ENCODE peak calls at places on chromosomes 5 and 9, in five cellular contexts. One of them, this sample, is unnamed.

GRCh38 chr9:30711591-30711990 is 1672.9 kb upstream of the ACO1 start:
- DNase-seq in progenitor cell of endocrine pancreas: no peak
- DNase-seq in uterus: no peak
- DNase-seq in type B pancreatic cell: no peak
- DNase-seq in DND-41: no peak
- DNase-seq in this sample: no peak

GRCh38 chr5:175796536-175797499 is 74.6 kb upstream of the CPLX2 start:
- DNase-seq in progenitor cell of endocrine pancreas: peak; percentile 94
- DNase-seq in uterus: peak; percentile 38
- DNase-seq in type B pancreatic cell: peak; percentile 95
- DNase-seq in DND-41: peak; percentile 16
- DNase-seq in this sample: peak; percentile 77

GRCh38 chr5:149262315-149262714 is 9.3 kb upstream of the AFAP1L1 start:
- DNase-seq in progenitor cell of endocrine pancreas: no peak
- DNase-seq in uterus: no peak
- DNase-seq in type B pancreatic cell: no peak
- DNase-seq in DND-41: no peak
- DNase-seq in this sample: no peak

GRCh38 chr9:121242219-121242954 is 25.6 kb upstream of the GSN start:
- DNase-seq in progenitor cell of endocrine pancreas: no peak
- DNase-seq in uterus: no peak
- DNase-seq in type B pancreatic cell: no peak
- DNase-seq in DND-41: no peak
- DNase-seq in this sample: no peak

GRCh38 chr5:161600156-161600555 is 53.6 kb upstream of the GABRB2 start:
- DNase-seq in progenitor cell of endocrine pancreas: no peak
- DNase-seq in uterus: no peak
- DNase-seq in type B pancreatic cell: no peak
- DNase-seq in DND-41: no peak
- DNase-seq in this sample: no peak

GRCh38 chr9:13705913-13706312 is 426.4 kb upstream of the MPDZ start:
- DNase-seq in progenitor cell of endocrine pancreas: no peak
- DNase-seq in uterus: peak; percentile 42
- DNase-seq in type B pancreatic cell: no peak
- DNase-seq in DND-41: no peak
- DNase-seq in this sample: no peak

GRCh38 chr5:61450880-61451279 is 118.8 kb downstream of the ZSWIM6 start:
- DNase-seq in progenitor cell of endocrine pancreas: no peak
- DNase-seq in uterus: no peak
- DNase-seq in type B pancreatic cell: no peak
- DNase-seq in DND-41: no peak
- DNase-seq in this sample: no peak

GRCh38 chr9:71506821-71507220 is 261.5 kb downstream of the CEMIP2 start:
- DNase-seq in progenitor cell of endocrine pancreas: no peak
- DNase-seq in uterus: no peak
- DNase-seq in type B pancreatic cell: no peak
- DNase-seq in DND-41: no peak
- DNase-seq in this sample: no peak

GRCh38 chr9:84874583-84874982 is 205.1 kb downstream of the NTRK2 start:
- DNase-seq in progenitor cell of endocrine pancreas: no peak
- DNase-seq in uterus: no peak
- DNase-seq in type B pancreatic cell: no peak
- DNase-seq in DND-41: peak; percentile 15
- DNase-seq in this sample: no peak

GRCh38 chr5:149767278-149767550 is 37.1 kb downstream of the PPARGC1B start:
- DNase-seq in progenitor cell of endocrine pancreas: no peak
- DNase-seq in uterus: no peak
- DNase-seq in type B pancreatic cell: no peak
- DNase-seq in DND-41: no peak
- DNase-seq in this sample: no peak

GRCh38 chr9:134243778-134244467 is 79.6 kb upstream of the RNU6ATAC start:
- DNase-seq in progenitor cell of endocrine pancreas: no peak
- DNase-seq in uterus: no peak
- DNase-seq in type B pancreatic cell: no peak
- DNase-seq in DND-41: no peak
- DNase-seq in this sample: no peak

GRCh38 chr5:156186760-156187159 is 140.2 kb upstream of the SGCD start:
- DNase-seq in progenitor cell of endocrine pancreas: no peak
- DNase-seq in uterus: no peak
- DNase-seq in type B pancreatic cell: no peak
- DNase-seq in DND-41: no peak
- DNase-seq in this sample: no peak

GRCh38 chr9:14846871-14847311 is 63.3 kb downstream of the FREM1 start:
- DNase-seq in progenitor cell of endocrine pancreas: peak; percentile 22
- DNase-seq in uterus: peak; percentile 28
- DNase-seq in type B pancreatic cell: peak; percentile 71
- DNase-seq in DND-41: peak; percentile 80
- DNase-seq in this sample: peak; percentile 91

GRCh38 chr5:56853710-56854109 is 38.4 kb downstream of the MAP3K1 start:
- DNase-seq in progenitor cell of endocrine pancreas: no peak
- DNase-seq in uterus: no peak
- DNase-seq in type B pancreatic cell: no peak
- DNase-seq in DND-41: no peak
- DNase-seq in this sample: no peak

DNA sequence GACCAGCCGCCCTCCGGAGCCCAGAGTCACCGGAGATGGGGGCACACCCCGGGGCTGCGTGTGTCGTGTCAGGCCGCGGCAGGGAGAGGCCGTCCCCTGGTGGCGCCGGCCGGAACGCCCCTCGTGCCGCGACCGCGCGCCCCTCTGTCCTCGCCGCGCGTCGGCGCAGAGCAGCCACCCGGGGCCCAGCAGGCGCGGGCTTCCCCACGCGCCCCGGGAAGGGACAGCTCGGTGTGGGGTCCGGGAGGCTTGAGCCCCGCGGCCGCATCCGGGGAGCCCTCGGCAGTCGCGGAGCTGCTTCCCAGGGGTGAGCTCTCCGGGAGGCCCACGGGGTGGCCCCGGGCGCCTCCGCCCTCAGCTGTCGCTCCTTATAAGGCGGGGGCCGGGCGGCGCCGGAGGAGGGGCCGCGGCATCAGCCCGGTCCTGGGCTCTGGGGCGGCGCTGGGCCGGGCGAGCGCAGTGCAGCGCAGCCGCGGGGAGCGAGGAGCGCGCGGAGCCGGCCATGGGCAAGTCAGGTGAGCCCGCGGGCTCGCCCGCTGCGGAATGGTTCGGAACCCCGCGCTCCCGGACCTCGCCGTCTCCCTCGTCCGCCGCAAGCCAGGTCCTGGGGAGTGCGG is at the start of gene GLIPR2:
- DNase-seq in progenitor cell of endocrine pancreas: peak; percentile 47
- DNase-seq in uterus: peak; percentile 83
- DNase-seq in type B pancreatic cell: no peak
- DNase-seq in DND-41: peak; percentile 70
- DNase-seq in this sample: peak; percentile 71
- TF ChIP-seq CTCF in progenitor cell of endocrine pancreas: peak; percentile 60
- TF ChIP-seq CTCF in uterus: peak; percentile 43
- TF ChIP-seq CTCF in type B pancreatic cell: peak; percentile 67
- TF ChIP-seq CTCF in DND-41: peak; percentile 32
- TF ChIP-seq CTCF in this sample: peak; percentile 45

GRCh38 chr5:137603891-137604290 is 104.8 kb upstream of the SPOCK1 start:
- DNase-seq in progenitor cell of endocrine pancreas: no peak
- DNase-seq in uterus: no peak
- DNase-seq in type B pancreatic cell: no peak
- DNase-seq in DND-41: no peak
- DNase-seq in this sample: no peak

GRCh38 chr5:137607771-137608170 is 108.6 kb upstream of the SPOCK1 start:
- DNase-seq in progenitor cell of endocrine pancreas: no peak
- DNase-seq in uterus: no peak
- DNase-seq in type B pancreatic cell: no peak
- DNase-seq in DND-41: no peak
- DNase-seq in this sample: no peak

GRCh38 chr5:137604348-137605095 is 105.4 kb upstream of the SPOCK1 start:
- DNase-seq in progenitor cell of endocrine pancreas: no peak
- DNase-seq in uterus: no peak
- DNase-seq in type B pancreatic cell: peak; percentile 20
- DNase-seq in DND-41: no peak
- DNase-seq in this sample: no peak

GRCh38 chr5:137605377-137605776 is 106.3 kb upstream of the SPOCK1 start:
- DNase-seq in progenitor cell of endocrine pancreas: no peak
- DNase-seq in uterus: no peak
- DNase-seq in type B pancreatic cell: no peak
- DNase-seq in DND-41: no peak
- DNase-seq in this sample: no peak

DNA sequence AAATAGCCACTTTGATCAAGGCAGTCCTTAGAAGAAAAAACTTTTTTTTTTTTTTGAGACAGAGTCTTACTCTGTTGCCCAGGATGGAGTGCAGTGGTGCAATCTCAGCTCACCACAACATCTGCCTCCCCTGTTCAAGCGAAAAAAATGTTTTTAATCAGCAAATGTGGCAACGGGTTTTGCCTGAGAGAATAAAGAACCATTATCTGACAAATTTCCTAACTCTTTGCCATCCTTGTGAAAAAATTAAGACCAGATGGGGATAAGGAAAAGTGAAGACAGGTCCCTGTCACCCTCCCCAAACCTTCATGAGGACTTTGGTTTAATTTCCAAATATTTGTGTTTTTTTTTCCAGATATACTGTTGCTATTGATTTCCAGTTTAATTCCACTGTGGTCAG is 107.3 kb upstream of the SPOCK1 start:
- DNase-seq in progenitor cell of endocrine pancreas: no peak
- DNase-seq in uterus: no peak
- DNase-seq in type B pancreatic cell: no peak
- DNase-seq in DND-41: no peak
- DNase-seq in this sample: no peak
- TF ChIP-seq CTCF in progenitor cell of endocrine pancreas: no peak
- TF ChIP-seq CTCF in uterus: no peak
- TF ChIP-seq CTCF in type B pancreatic cell: no peak
- TF ChIP-seq CTCF in DND-41: no peak
- TF ChIP-seq CTCF in this sample: no peak

DNA sequence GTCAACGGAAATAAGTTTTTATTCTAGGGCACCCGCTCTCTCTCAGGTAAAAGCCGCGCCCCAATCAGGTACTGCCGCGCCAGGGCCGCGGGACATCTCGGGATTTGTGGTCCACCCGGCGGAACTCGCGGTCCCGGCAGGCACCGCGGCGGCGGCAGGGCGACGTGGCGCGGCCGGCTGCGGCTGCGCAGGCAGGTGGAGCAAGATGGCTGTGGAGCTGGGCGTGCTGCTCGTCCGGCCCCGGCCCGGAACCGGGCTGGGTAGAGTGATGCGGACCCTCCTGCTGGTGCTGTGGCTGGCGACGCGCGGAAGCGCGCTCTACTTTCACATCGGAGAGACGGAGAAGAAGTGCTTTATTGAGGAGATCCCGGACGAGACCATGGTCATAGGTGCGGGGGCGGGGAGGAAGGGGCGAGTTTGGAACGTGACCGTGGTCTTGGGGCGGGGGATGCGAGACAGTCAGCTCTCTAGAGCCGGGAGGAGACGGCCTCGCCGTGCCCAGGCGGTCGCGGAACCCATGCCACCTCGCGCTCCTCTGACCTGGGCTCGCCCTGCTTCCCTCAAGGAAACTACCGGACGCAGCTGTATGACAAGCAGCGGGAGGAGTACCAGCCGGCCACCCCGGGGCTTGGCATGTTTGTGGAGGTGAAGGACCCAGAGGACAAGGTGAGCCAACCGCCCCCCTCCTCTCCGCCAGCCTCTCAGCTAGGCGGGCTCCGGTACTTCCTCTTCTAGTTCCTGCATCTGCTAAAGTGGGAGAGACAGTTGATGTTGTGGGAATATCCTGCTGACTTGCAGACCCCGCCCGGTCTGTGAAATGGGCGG is at the start of gene TMED9:
- DNase-seq in progenitor cell of endocrine pancreas: peak; percentile 77
- DNase-seq in uterus: peak; percentile 86
- DNase-seq in type B pancreatic cell: peak; percentile 93
- DNase-seq in DND-41: peak; percentile 85
- DNase-seq in this sample: peak; percentile 88
- TF ChIP-seq CTCF in progenitor cell of endocrine pancreas: no peak
- TF ChIP-seq CTCF in uterus: no peak
- TF ChIP-seq CTCF in type B pancreatic cell: no peak
- TF ChIP-seq CTCF in DND-41: no peak
- TF ChIP-seq CTCF in this sample: no peak

GRCh38 chr9:76458903-76459690 is at the start of gene GCNT1:
- DNase-seq in progenitor cell of endocrine pancreas: peak; percentile 93
- DNase-seq in uterus: peak; percentile 77
- DNase-seq in type B pancreatic cell: peak; percentile 91
- DNase-seq in DND-41: peak; percentile 82
- DNase-seq in this sample: peak; percentile 81
- TF ChIP-seq CTCF in progenitor cell of endocrine pancreas: peak; percentile 55
- TF ChIP-seq CTCF in uterus: peak; percentile 38
- TF ChIP-seq CTCF in type B pancreatic cell: peak; percentile 54
- TF ChIP-seq CTCF in DND-41: peak; percentile 26
- TF ChIP-seq CTCF in this sample: no peak

GRCh38 chr5:151520294-151520693 is 70.8 kb downstream of the FAT2 start:
- DNase-seq in progenitor cell of endocrine pancreas: no peak
- DNase-seq in uterus: no peak
- DNase-seq in type B pancreatic cell: no peak
- DNase-seq in DND-41: no peak
- DNase-seq in this sample: no peak

DNA sequence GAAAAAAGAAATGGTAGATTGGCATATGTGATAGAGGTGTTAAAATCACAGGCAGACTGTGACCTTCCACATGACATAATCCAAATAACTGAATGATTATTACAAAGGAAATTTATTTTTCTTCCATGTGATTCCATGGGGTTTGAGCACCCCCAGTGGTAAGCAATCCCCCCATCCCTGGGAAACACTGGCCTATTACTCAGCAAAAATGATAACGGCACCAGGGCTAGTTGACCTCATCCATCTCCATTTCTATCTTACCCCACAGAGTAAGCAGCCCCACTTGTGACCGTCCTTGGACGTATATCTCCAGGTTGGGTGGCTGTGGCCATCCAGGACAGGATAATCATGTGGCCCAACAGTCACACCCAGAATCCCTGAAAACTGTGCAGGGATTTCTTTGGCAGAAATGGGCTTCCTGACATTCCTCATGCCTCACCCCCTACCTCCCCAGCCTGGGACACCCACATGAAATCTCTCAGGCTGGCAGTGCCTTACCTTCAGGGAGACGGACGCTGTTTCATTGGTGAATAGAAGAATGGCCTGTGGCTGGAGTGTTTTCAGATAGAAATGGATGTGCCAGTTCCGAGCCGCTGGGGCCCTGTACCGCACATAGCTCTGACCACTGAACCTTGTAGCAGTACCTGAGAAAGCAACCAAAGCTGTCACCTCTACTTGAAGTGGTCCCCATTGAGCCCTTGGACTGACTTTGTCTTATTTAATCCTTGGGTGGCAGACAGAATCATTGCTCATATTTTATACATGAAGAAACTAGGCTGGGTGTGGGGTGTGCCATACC is 69.9 kb downstream of the SLC36A1 start:
- DNase-seq in progenitor cell of endocrine pancreas: no peak
- DNase-seq in uterus: no peak
- DNase-seq in type B pancreatic cell: no peak
- DNase-seq in DND-41: no peak
- DNase-seq in this sample: no peak
- TF ChIP-seq CTCF in progenitor cell of endocrine pancreas: no peak
- TF ChIP-seq CTCF in uterus: no peak
- TF ChIP-seq CTCF in type B pancreatic cell: no peak
- TF ChIP-seq CTCF in DND-41: no peak
- TF ChIP-seq CTCF in this sample: no peak